ENCODE peak calls at places on chromosome 9, in five cellular contexts. U is esophagus squamous epithelium, J is endothelial cell of umbilical vein, S is prostate gland, V is uterus. W is an unnamed sample.

GRCh38 chr9:13478235-13478634 is 198.7 kb upstream of the MPDZ start:
- DNase-seq in J (no peak), S (no peak), V (no peak), U (no peak), W (no peak)

GRCh38 chr9:135392511-135392910 is 87.1 kb upstream of the PPP1R26 start:
- DNase-seq in J (no peak), S (no peak), U (no peak), V (no peak), W (no peak)

GRCh38 chr9:85600675-85601263 is 141.0 kb downstream of the AGTPBP1 start:
- DNase-seq in V (no peak), U (no peak), S (no peak), J (no peak), W (no peak)

GRCh38 chr9:28001096-28001495 is 427.8 kb upstream of the C9orf72 start:
- DNase-seq in V (no peak), U (no peak), S (no peak), J (no peak), W (no peak)

GRCh38 chr9:133731876-133732321 is 6.3 kb downstream of the SARDH start:
- DNase-seq in S (no peak), U (no peak), J (peak; percentile 21), V (no peak), W (peak; percentile 63)

GRCh38 chr9:136439550-136440408 is at the start of gene INPP5E:
- DNase-seq in U (no peak), J (peak; percentile 51), V (peak; percentile 48), S (peak; percentile 42), W (peak; percentile 98)

GRCh38 chr9:75455444-75455921 is 367.2 kb downstream of the OSTF1 start:
- DNase-seq in U (no peak), J (no peak), V (peak; percentile 46), S (no peak), W (peak; percentile 65)

GRCh38 chr9:136694163-136694864 is 7.1 kb upstream of the AGPAT2 start:
- DNase-seq in S (peak; percentile 42), J (peak; percentile 61), U (no peak), V (no peak), W (peak; percentile 88)

GRCh38 chr9:22682536-22683392 is 236.1 kb downstream of the DMRTA1 start:
- DNase-seq in J (no peak), V (no peak), U (no peak), S (no peak), W (no peak)

GRCh38 chr9:96150324-96151023 is 151.5 kb downstream of the HSD17B3 start:
- DNase-seq in J (no peak), S (no peak), V (no peak), U (no peak), W (no peak)

GRCh38 chr9:78828521-78828920 is 531.6 kb downstream of the PSAT1 start:
- DNase-seq in J (no peak), S (no peak), U (no peak), V (no peak), W (no peak)

GRCh38 chr9:111913159-111913558 is 16.5 kb downstream of the UGCG start:
- DNase-seq in J (no peak), S (no peak), U (no peak), V (no peak), W (no peak)

GRCh38 chr9:98085058-98085457 is 28.5 kb downstream of the NANS start:
- DNase-seq in V (no peak), U (no peak), S (no peak), J (no peak), W (no peak)

GRCh38 chr9:35904966-35905781 is 828 bp upstream of the HRCT1 start:
- DNase-seq in U (no peak), V (no peak), J (no peak), S (no peak), W (no peak)

GRCh38 chr9:98774746-98775145 is 21.6 kb downstream of the ANKS6 start:
- DNase-seq in S (no peak), J (no peak), U (no peak), V (no peak), W (no peak)

GRCh38 chr9:118985851-118986250 is 383.4 kb downstream of the BRINP1 start:
- DNase-seq in J (no peak), U (no peak), V (no peak), S (no peak), W (no peak)

GRCh38 chr9:5714501-5715401 is 85.8 kb downstream of the RIC1 start:
- DNase-seq in J (peak; percentile 36), V (no peak), S (no peak), U (no peak), W (no peak)

GRCh38 chr9:33295571-33295970 is 5.3 kb downstream of the NFX1 start:
- DNase-seq in U (no peak), V (no peak), J (no peak), S (no peak), W (no peak)

GRCh38 chr9:11194249-11194648 is 581.4 kb upstream of the PTPRD start:
- DNase-seq in V (no peak), S (no peak), U (no peak), J (no peak), W (no peak)

GRCh38 chr9:19665146-19665863 is 123.5 kb downstream of the SLC24A2 start:
- DNase-seq in J (no peak), U (no peak), S (no peak), V (no peak), W (no peak)

GRCh38 chr9:113274474-113275146 is 762 bp downstream of the CDC26 start:
- DNase-seq in V (no peak), S (peak; percentile 30), J (peak; percentile 66), U (no peak), W (no peak)

GRCh38 chr9:92517046-92517445 is 18.7 kb downstream of the ECM2 start:
- DNase-seq in V (no peak), J (no peak), U (no peak), S (no peak), W (no peak)

GRCh38 chr9:108439967-108440366 is 415.8 kb downstream of the ACTL7B start:
- DNase-seq in U (no peak), V (no peak), S (no peak), J (peak; percentile 40), W (no peak)

GRCh38 chr9:122307925-122308324 is 43.2 kb downstream of the MRRF start:
- DNase-seq in S (no peak), U (no peak), J (peak; percentile 92), V (peak; percentile 54), W (peak; percentile 28)

GRCh38 chr9:129500166-129500862 is 120.6 kb downstream of the C9orf50 start:
- DNase-seq in U (no peak), S (no peak), V (no peak), J (no peak), W (peak; percentile 65)

GRCh38 chr9:110066929-110067716 is 140.8 kb downstream of the C9orf152 start:
- DNase-seq in V (no peak), S (no peak), J (peak; percentile 80), U (no peak), W (no peak)

GRCh38 chr9:111678293-111678692 is 16.9 kb downstream of the GNG10 start:
- DNase-seq in S (no peak), U (no peak), V (no peak), J (no peak), W (no peak)

GRCh38 chr9:108444400-108445358 is 411.1 kb downstream of the ACTL7B start:
- DNase-seq in U (no peak), S (peak; percentile 41), J (peak; percentile 89), V (peak; percentile 44), W (peak; percentile 21)

GRCh38 chr9:2838356-2838983 is 5.4 kb downstream of the PUM3 start:
- DNase-seq in S (no peak), U (no peak), J (peak; percentile 55), V (no peak), W (no peak)

DNA sequence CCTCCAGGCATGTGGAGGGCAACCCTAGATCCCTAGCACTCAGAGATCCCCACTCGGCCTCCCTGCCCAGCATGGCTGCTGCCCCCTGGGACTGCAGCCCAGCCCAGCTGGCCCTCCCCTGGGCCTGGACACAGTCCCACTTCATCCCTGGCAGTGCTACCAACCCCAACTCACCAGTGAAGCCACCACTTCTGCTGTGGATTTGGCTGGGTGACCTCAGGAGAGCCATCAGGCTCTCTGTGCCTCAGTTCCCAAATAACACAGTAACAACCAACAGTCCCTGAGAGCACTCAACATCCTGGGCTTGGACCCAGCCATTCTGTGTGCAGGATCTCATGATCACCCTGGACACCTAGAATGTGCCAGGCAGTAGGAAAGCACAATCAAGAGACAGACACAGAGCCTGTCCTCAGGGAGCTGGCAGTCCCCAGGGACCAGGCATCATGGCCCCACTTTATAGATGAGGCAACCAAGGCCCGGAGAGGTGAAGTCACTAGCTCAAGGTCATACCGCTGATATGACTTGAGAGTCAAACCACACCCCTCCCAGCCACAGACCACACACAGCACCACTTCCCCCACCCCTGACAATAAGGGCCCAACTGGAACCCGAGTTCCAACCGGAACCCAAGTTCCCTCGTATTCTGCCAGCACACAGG is 4.7 kb upstream of the PSMB7 start:
- DNase-seq in V (no peak), J (no peak), S (no peak), U (no peak), W (no peak)
- TF ChIP-seq CTCF in V (no peak), J (no peak), S (peak; percentile 2), U (no peak), W (no peak)

DNA sequence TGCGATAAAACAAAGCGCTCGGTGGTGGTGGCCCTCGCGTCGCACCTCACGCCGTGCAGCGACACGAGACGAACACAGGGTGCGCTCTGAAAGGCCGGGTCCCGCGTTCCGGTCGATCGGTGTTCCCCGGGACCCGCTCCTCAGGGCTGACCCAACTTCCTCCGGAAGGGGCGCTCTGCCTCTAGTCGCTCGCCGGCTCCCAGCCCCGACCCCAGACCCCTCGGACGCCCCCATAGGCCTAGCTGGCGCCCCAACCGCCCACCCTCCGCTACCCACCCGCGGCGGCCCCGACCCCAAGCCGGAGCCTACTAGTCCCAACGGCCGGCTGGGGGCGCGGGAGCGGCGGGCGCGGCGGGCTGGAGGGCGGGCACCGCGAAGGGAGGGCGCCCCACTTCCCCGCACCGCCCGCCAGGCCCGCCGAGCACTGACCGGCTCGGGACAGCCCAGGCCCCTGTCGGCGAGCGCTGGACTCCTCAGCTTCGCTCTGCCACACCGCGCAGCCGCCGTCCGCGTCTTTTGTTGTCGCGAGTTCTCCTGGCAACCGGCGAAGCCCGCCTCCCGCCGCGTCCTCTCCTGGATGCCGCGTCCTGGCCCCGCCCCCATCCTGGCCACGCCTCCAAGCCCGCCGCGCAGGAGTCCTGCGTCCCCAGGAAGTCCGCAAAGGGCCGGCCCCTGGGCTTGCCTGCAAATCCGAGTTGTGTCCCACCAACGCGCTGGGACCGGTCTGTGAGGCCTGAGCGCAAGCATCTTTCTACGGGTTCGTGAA is at the start of gene KIF27:
- DNase-seq in J (peak; percentile 98), U (peak; percentile 93), V (peak; percentile 98), S (peak; percentile 98), W (peak; percentile 100)
- TF ChIP-seq POLR2A in J (peak; percentile 93), U (peak; percentile 58), V (peak; percentile 87), S (peak; percentile 83), W (peak; percentile 85)

GRCh38 chr9:120663950-120664349 is 50.3 kb downstream of the MEGF9 start:
- DNase-seq in V (no peak), S (no peak), U (no peak), J (no peak), W (no peak)

GRCh38 chr9:120659617-120660169 is 54.6 kb downstream of the MEGF9 start:
- DNase-seq in V (no peak), U (no peak), J (no peak), S (no peak), W (no peak)

GRCh38 chr9:120659209-120659608 is 55.1 kb downstream of the MEGF9 start:
- DNase-seq in S (no peak), V (no peak), J (no peak), U (no peak), W (no peak)

GRCh38 chr9:120662513-120662912 is 51.8 kb downstream of the MEGF9 start:
- DNase-seq in J (no peak), U (no peak), S (no peak), V (no peak), W (no peak)

GRCh38 chr9:120663380-120663779 is 50.9 kb downstream of the MEGF9 start:
- DNase-seq in J (no peak), U (no peak), V (no peak), S (no peak), W (no peak)
- H3K27ac ChIP-seq in J (no peak overlapping the region), U (no peak overlapping the region), V (no peak overlapping the region), S (no peak overlapping the region), W (no peak overlapping the region)

GRCh38 chr9:69945671-69946141 is 97.9 kb upstream of the MAMDC2 start:
- DNase-seq in U (no peak), V (peak; percentile 51), S (no peak), J (peak; percentile 62), W (peak; percentile 67)
- TF ChIP-seq CTCF in U (no peak), V (no peak), S (no peak), J (no peak), W (no peak)